ENCODE peak calls at places on chromosomes 4 and X, in nine cellular contexts. K is mucosa of descending colon, T is GM12865, F is kidney epithelial cell, M is upper lobe of right lung, Y is WTC11, R is mesothelial cell of epicardium, D is tibial nerve, W is epithelial cell of esophagus. V is an unnamed sample.

GRCh38 chr4:40718571-40718970 is 31.2 kb upstream of the NSUN7 start:
- DNase-seq in K (peak), T (peak), F (no peak), M (no peak), Y (peak), R (no peak), D (no peak), W (no peak), V (no peak)

GRCh38 chrX:119521246-119521645 is 44.0 kb downstream of the STEEP1 start:
- DNase-seq in K (no peak), T (peak), F (no peak), M (no peak), Y (no peak), R (no peak), D (no peak), W (no peak), V (no peak)

GRCh38 chrX:46666831-46667230 is 92.1 kb downstream of the SLC9A7 start:
- DNase-seq in K (no peak), T (no peak), F (no peak), M (no peak), Y (no peak), R (no peak), D (no peak), W (no peak), V (no peak)

GRCh38 chrX:72308566-72309296 is 3.0 kb upstream of the CITED1 start:
- DNase-seq in K (peak), T (no peak), F (no peak), M (peak), Y (peak), R (no peak), D (peak), W (peak), V (no peak)

GRCh38 chrX:2628751-2629315 is 62.3 kb upstream of the CD99 start:
- DNase-seq in K (no peak), T (peak), F (no peak), M (no peak), Y (no peak), R (no peak), D (no peak), W (no peak), V (no peak)

GRCh38 chr4:113394730-113395530 is 345.5 kb downstream of the ANK2 start:
- DNase-seq in K (no peak), T (peak), F (no peak), M (no peak), Y (no peak), R (no peak), D (no peak), W (peak), V (peak)

GRCh38 chr4:76600447-76600846 is 165.4 kb downstream of the SHROOM3 start:
- DNase-seq in K (no peak), T (no peak), F (no peak), M (no peak), Y (no peak), R (no peak), D (no peak), W (no peak), V (no peak)

GRCh38 chr4:7196283-7196651 is 3.9 kb downstream of the SORCS2 start:
- DNase-seq in K (no peak), T (no peak), F (no peak), M (peak), Y (no peak), R (no peak), D (peak), W (no peak), V (no peak)

GRCh38 chr4:123444298-123444731 is 47.7 kb downstream of the SPRY1 start:
- DNase-seq in K (peak), T (peak), F (peak), M (peak), Y (peak), R (no peak), D (no peak), W (no peak), V (peak)

GRCh38 chr4:111952708-111953107 is 192.5 kb upstream of the FAM241A start:
- DNase-seq in K (no peak), T (no peak), F (no peak), M (no peak), Y (no peak), R (no peak), D (no peak), W (no peak), V (no peak)

GRCh38 chr4:188619456-188620149 is 480.4 kb downstream of the TRIML1 start:
- DNase-seq in K (no peak), T (no peak), F (no peak), M (no peak), Y (peak), R (no peak), D (no peak), W (no peak), V (no peak)

DNA sequence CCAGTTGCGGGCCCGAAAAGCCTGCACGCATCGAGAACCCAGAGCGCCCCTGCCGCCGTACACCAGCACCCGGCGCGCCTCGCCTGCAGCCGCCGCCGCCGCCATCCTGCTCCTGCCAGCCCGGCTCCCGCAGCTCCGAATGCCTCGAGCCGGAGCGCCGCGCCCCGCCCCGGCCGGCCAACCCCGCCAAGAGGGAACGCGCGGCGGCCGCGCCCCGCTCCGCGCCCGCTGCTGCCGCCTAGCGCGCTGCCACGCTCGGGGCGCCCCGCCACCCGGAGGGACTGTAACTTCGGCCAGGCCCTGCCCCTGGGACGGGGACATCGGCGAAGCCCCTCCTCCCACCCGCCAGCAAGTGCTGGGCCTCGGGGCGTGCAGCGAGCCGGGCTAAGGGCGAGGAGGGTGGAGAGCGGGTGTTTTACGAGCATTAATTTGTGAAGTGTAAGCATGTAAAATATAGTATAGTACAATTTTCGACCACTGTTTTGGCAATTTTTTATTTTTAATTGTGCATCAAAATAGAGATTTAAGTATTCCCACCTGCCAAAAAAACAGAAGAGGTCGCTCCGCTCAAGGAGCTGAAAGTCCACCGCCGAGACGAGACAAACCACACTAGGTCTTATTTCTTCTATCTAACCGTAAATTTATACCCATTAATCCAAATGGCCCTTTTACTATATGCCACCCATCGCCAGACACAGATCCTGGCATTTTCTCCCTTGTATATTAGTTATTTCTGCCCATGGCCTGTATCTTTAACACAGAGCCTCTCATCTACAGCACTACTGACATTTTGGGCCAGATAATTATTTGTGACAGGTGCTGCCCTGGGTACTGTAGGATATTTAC is at the start of gene QDPR:
- DNase-seq in K (peak), T (peak), F (peak), M (peak), Y (peak), R (peak), D (peak), W (peak), V (peak)
- TF ChIP-seq CTCF in K (peak), T (peak), F (peak), M (peak), Y (no peak), R (no peak), D (peak), W (peak), V (peak)

DNA sequence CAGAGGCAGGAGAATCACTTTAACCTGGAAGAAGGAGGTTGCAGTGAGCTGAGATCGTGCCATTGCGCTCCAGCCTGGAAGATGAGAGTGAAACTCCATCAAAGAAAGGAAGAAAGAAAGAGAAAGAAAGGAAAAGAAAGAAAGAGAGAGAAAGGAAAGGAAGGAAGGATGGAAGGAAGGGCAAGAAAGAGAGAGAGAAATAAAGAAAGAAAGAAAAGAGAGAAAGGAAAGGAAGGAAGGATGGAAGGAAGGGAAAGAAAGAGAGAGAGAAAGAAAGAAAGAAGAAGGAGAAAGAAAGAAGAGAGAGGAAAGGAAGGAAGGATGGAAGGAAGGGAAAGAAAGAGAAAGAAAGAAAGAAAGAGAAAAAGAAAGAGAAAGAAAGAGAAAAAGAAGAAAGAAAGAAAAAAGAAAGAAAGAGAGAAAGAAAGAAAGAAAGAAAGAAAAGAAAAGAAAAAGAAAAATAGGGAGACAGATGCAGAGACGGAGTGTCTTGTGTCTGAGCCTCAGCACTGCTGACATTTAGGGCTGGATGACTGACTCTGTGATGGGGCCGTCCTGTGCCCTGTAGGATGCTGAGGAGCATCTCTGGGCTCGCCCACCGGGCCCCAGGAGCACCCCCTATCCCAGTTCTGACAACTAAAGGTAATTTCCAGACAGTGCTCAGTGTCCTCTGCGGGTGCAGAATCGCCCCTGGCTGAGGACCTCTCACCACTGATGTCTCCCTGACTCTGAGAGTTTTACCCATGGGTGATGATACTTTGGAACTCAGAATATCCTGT is 61.7 kb downstream of the CRLF2 start:
- DNase-seq in K (no peak), T (no peak), F (no peak), M (no peak), Y (no peak), R (no peak), D (no peak), W (no peak), V (no peak)
- TF ChIP-seq CTCF in K (no peak), T (no peak), F (no peak), M (no peak), Y (no peak), R (no peak), D (no peak), W (no peak), V (no peak)

DNA sequence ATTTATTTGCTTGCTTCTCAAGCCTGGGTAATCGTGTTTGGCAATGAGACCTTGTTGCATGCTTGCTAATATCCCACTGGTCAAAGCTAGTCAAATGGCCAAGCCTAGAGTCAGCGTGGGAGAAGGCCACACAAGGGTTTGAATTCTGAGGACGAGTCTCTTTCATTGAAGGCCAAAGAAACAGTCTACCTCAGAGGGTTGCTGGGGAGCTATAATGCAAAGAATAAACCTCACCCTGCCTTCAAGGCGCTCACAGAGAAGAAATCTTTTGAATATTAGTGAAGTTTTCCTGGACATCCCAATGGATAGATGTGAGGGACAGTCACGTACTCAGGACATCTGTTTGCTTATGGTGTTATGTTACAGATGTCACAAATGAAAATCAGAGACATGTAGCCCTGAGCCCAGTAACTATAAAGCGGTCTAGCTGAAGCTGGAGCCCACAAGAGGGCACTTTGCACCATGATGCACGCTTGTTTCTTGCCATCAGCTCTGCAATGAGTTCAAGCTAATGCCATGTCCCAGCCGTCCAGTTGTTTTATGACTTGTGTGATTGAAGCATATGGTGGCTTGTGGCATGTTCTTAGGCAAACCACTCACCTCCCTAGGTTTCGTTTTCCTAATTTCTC is 1.1 kb upstream of the TLR3 start:
- DNase-seq in K (peak), T (peak), F (peak), M (peak), Y (peak), R (no peak), D (peak), W (peak), V (peak)
- TF ChIP-seq CTCF in K (peak), T (peak), F (peak), M (peak), Y (no peak), R (no peak), D (peak), W (peak), V (peak)

GRCh38 chr4:78542373-78542772 is 9.2 kb upstream of the ANXA3 start:
- DNase-seq in K (no peak), T (no peak), F (no peak), M (no peak), Y (no peak), R (no peak), D (no peak), W (peak), V (no peak)

GRCh38 chr4:78543424-78544238 is 7.9 kb upstream of the ANXA3 start:
- DNase-seq in K (no peak), T (no peak), F (no peak), M (no peak), Y (no peak), R (no peak), D (no peak), W (no peak), V (no peak)

GRCh38 chr4:78545275-78546246 is 6.0 kb upstream of the ANXA3 start:
- DNase-seq in K (no peak), T (no peak), F (no peak), M (no peak), Y (no peak), R (no peak), D (no peak), W (no peak), V (no peak)

DNA sequence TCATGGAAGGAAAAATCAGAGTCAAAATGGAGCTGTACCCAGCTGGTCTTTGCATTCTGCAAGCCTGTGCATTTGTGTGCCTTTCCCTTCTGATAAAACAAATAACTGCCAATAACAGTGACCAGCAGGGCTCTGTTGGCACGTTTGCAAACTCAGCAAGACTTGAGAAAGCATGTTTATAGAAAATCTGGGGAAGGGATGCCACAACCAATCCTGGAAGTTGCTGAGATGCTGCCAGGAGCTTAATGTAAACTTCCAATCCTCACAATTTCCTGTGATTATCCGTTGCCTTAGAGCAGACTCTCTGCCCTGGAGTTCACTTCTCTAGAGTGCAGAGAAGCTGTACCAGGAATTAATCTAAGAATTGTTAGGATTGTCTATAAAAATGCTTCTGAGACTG is 6.9 kb upstream of the ANXA3 start:
- DNase-seq in K (no peak), T (no peak), F (no peak), M (no peak), Y (no peak), R (no peak), D (no peak), W (no peak), V (no peak)
- TF ChIP-seq CTCF in K (no peak), T (no peak), F (no peak), M (no peak), Y (no peak), R (no peak), D (no peak), W (no peak), V (no peak)

DNA sequence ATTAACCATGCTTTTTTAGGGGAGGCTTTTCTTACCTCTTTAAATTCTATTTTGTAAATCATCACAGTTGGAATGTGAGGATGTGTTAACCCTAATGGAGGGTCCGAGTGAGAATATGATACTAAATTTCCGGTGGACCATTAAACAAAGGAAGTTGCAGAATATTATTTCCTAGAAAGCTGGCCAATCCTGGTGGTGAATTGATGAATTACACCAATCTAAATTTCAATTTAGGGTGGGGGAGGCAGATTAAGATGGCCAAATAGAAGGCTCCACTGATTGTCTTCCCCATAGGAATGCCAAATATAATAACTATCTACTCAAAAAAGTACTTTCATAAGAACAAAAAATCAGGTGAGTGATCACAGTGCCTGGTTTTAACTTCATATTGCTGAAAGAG is 1045.6 kb downstream of the GLUD2 start:
- DNase-seq in K (no peak), T (no peak), F (no peak), M (no peak), Y (no peak), R (no peak), D (no peak), W (no peak), V (no peak)
- TF ChIP-seq CTCF in K (no peak), T (no peak), F (no peak), M (no peak), Y (peak), R (peak), D (no peak), W (no peak), V (no peak)

GRCh38 chr4:49032440-49033161 is 46.5 kb downstream of the CWH43 start:
- DNase-seq in K (no peak), T (peak), F (no peak), M (no peak), Y (no peak), R (no peak), D (no peak), W (peak), V (no peak)
- TF ChIP-seq CTCF in K (no peak), T (peak), F (peak), M (peak), Y (peak), R (no peak), D (no peak), W (peak), V (peak)

GRCh38 chrX:43953218-43953617 is 20.0 kb downstream of the NDP start:
- DNase-seq in K (no peak), T (no peak), F (no peak), M (no peak), Y (no peak), R (no peak), D (no peak), W (peak), V (no peak)

DNA sequence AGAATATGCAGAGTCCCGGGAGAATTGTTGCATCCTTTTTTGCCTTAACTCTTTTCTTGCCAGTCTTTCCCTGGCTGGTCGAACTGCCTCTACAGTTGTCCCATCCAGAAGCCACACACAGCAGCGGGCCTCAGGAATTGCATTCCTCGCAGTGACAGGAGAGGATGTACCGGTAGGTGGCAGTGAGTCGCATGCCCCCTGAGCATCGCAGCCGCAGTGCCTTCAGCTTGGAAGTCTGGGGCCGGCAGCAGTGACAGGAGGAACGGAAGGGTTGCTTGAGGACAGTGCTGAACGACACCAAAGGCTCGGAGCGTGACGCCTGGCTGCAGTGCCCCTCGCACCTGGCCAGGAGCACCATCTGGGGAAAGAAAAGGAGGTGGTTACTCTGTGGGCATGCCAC is 23.5 kb downstream of the NDP start:
- DNase-seq in K (peak), T (peak), F (no peak), M (peak), Y (peak), R (no peak), D (no peak), W (peak), V (no peak)
- TF ChIP-seq CTCF in K (no peak), T (peak), F (peak), M (peak), Y (no peak), R (peak), D (peak), W (peak), V (peak)

V was measured in GM10248.